ENCODE peak calls at places on chromosomes 7 and 10, in seven cellular contexts. One of them, this sample, is unnamed.
A peak's percentile ranks its signal among the peaks of the same experiment; 100 is the strongest.

GRCh38 chr10:4024846-4025245 is 239.8 kb upstream of the KLF6 start:
- DNase-seq in spleen: no peak
- DNase-seq in CD8-positive, alpha-beta memory T cell: no peak
- DNase-seq in Peyer's patch: no peak
- DNase-seq in right lobe of liver: no peak
- DNase-seq in IMR-90: no peak
- DNase-seq in uterus: no peak
- DNase-seq in this sample: no peak

GRCh38 chr10:17453377-17454091 is 861 bp downstream of the ST8SIA6 start:
- DNase-seq in uterus: no peak
- DNase-seq in IMR-90: no peak
- DNase-seq in CD8-positive, alpha-beta memory T cell: peak; percentile 22
- DNase-seq in Peyer's patch: peak; percentile 62
- DNase-seq in right lobe of liver: peak; percentile 59
- DNase-seq in spleen: peak; percentile 82
- DNase-seq in this sample: peak; percentile 95

GRCh38 chr10:129402459-129402858 is 64.6 kb upstream of the MGMT start:
- DNase-seq in IMR-90: no peak
- DNase-seq in spleen: no peak
- DNase-seq in Peyer's patch: no peak
- DNase-seq in right lobe of liver: no peak
- DNase-seq in CD8-positive, alpha-beta memory T cell: no peak
- DNase-seq in uterus: no peak
- DNase-seq in this sample: no peak

GRCh38 chr10:71399946-71400345 is 3.2 kb downstream of the CDH23 start:
- DNase-seq in right lobe of liver: no peak
- DNase-seq in Peyer's patch: no peak
- DNase-seq in uterus: no peak
- DNase-seq in spleen: no peak
- DNase-seq in IMR-90: no peak
- DNase-seq in CD8-positive, alpha-beta memory T cell: no peak
- DNase-seq in this sample: no peak

GRCh38 chr10:5896208-5896607 is 6.2 kb downstream of the FBH1 start:
- DNase-seq in IMR-90: no peak
- DNase-seq in CD8-positive, alpha-beta memory T cell: no peak
- DNase-seq in spleen: no peak
- DNase-seq in Peyer's patch: no peak
- DNase-seq in uterus: no peak
- DNase-seq in right lobe of liver: no peak
- DNase-seq in this sample: no peak

GRCh38 chr7:107405559-107405958 is 64.3 kb upstream of the GPR22 start:
- DNase-seq in CD8-positive, alpha-beta memory T cell: no peak
- DNase-seq in right lobe of liver: no peak
- DNase-seq in uterus: no peak
- DNase-seq in IMR-90: no peak
- DNase-seq in spleen: no peak
- DNase-seq in Peyer's patch: no peak
- DNase-seq in this sample: no peak

GRCh38 chr10:29392376-29393021 is 103.6 kb downstream of the LYZL1 start:
- DNase-seq in Peyer's patch: peak; percentile 74
- DNase-seq in spleen: no peak
- DNase-seq in IMR-90: peak; percentile 31
- DNase-seq in CD8-positive, alpha-beta memory T cell: no peak
- DNase-seq in right lobe of liver: no peak
- DNase-seq in uterus: peak; percentile 38
- DNase-seq in this sample: peak; percentile 83

GRCh38 chr10:94103902-94104301 is 110.2 kb downstream of the PLCE1 start:
- DNase-seq in IMR-90: peak; percentile 91
- DNase-seq in CD8-positive, alpha-beta memory T cell: no peak
- DNase-seq in spleen: no peak
- DNase-seq in Peyer's patch: no peak
- DNase-seq in uterus: no peak
- DNase-seq in right lobe of liver: no peak
- DNase-seq in this sample: no peak

GRCh38 chr10:119406888-119407777 is 135.4 kb downstream of the RGS10 start:
- DNase-seq in IMR-90: no peak
- DNase-seq in CD8-positive, alpha-beta memory T cell: no peak
- DNase-seq in uterus: no peak
- DNase-seq in Peyer's patch: no peak
- DNase-seq in spleen: no peak
- DNase-seq in right lobe of liver: no peak
- DNase-seq in this sample: no peak

GRCh38 chr7:398888-399287 is 108.9 kb downstream of the FOXL3 start:
- DNase-seq in CD8-positive, alpha-beta memory T cell: no peak
- DNase-seq in uterus: no peak
- DNase-seq in IMR-90: no peak
- DNase-seq in right lobe of liver: no peak
- DNase-seq in Peyer's patch: no peak
- DNase-seq in spleen: no peak
- DNase-seq in this sample: no peak

GRCh38 chr7:132368246-132368900 is 207.9 kb downstream of the PLXNA4 start:
- DNase-seq in spleen: no peak
- DNase-seq in IMR-90: no peak
- DNase-seq in CD8-positive, alpha-beta memory T cell: no peak
- DNase-seq in Peyer's patch: peak; percentile 56
- DNase-seq in right lobe of liver: no peak
- DNase-seq in uterus: no peak
- DNase-seq in this sample: no peak

GRCh38 chr7:43260980-43261878 is 148.8 kb downstream of the HECW1 start:
- DNase-seq in right lobe of liver: peak; percentile 69
- DNase-seq in uterus: peak; percentile 52
- DNase-seq in IMR-90: peak; percentile 84
- DNase-seq in spleen: peak; percentile 83
- DNase-seq in Peyer's patch: peak; percentile 88
- DNase-seq in CD8-positive, alpha-beta memory T cell: peak; percentile 28
- DNase-seq in this sample: peak; percentile 44

GRCh38 chr7:105782391-105783063 is 93.9 kb downstream of the ATXN7L1 start:
- DNase-seq in CD8-positive, alpha-beta memory T cell: no peak
- DNase-seq in IMR-90: peak; percentile 94
- DNase-seq in uterus: no peak
- DNase-seq in right lobe of liver: no peak
- DNase-seq in Peyer's patch: no peak
- DNase-seq in spleen: peak; percentile 51
- DNase-seq in this sample: peak; percentile 90

GRCh38 chr10:129622736-129623135 is 155.7 kb downstream of the MGMT start:
- DNase-seq in Peyer's patch: no peak
- DNase-seq in CD8-positive, alpha-beta memory T cell: no peak
- DNase-seq in spleen: no peak
- DNase-seq in IMR-90: peak; percentile 48
- DNase-seq in right lobe of liver: no peak
- DNase-seq in uterus: no peak
- DNase-seq in this sample: no peak

GRCh38 chr7:1325646-1326510 is 93.2 kb downstream of the UNCX start:
- DNase-seq in Peyer's patch: no peak
- DNase-seq in IMR-90: no peak
- DNase-seq in CD8-positive, alpha-beta memory T cell: no peak
- DNase-seq in right lobe of liver: no peak
- DNase-seq in spleen: peak; percentile 64
- DNase-seq in uterus: no peak
- DNase-seq in this sample: no peak

GRCh38 chr10:110803830-110804338 is 67.8 kb upstream of the PDCD4 start:
- DNase-seq in uterus: peak; percentile 72
- DNase-seq in IMR-90: peak; percentile 24
- DNase-seq in right lobe of liver: no peak
- DNase-seq in CD8-positive, alpha-beta memory T cell: peak; percentile 42
- DNase-seq in spleen: peak; percentile 79
- DNase-seq in Peyer's patch: peak; percentile 83
- DNase-seq in this sample: peak; percentile 90

GRCh38 chr10:89540550-89540949 is 5.2 kb upstream of the SLC16A12 start:
- DNase-seq in right lobe of liver: no peak
- DNase-seq in spleen: no peak
- DNase-seq in CD8-positive, alpha-beta memory T cell: no peak
- DNase-seq in Peyer's patch: no peak
- DNase-seq in uterus: no peak
- DNase-seq in IMR-90: peak; percentile 86
- DNase-seq in this sample: peak; percentile 94

GRCh38 chr10:514137-514671 is 175.3 kb downstream of the DIP2C start:
- DNase-seq in IMR-90: no peak
- DNase-seq in right lobe of liver: no peak
- DNase-seq in uterus: no peak
- DNase-seq in spleen: peak; percentile 65
- DNase-seq in Peyer's patch: no peak
- DNase-seq in CD8-positive, alpha-beta memory T cell: no peak
- DNase-seq in this sample: no peak

This sample was measured in osteoblast.